ENCODE peak calls at places on chromosomes 12 and 14, in six cellular contexts. S is suprapubic skin, K is body of pancreas, F is fibroblast of lung, C is adrenal gland, N is ovary. V is an unnamed sample. For H3K9me3 and H3K27me3, the result is how much of the 10 kb centered on the place peaks cover.

GRCh38 chr14:102579696-102580551 is 12.5 kb upstream of the RCOR1 start:
- DNase-seq in S (no peak), K (no peak), F (peak), C (no peak), N (no peak), V (peak)

GRCh38 chr14:50736932-50737419 is 68.9 kb upstream of the SAV1 start:
- DNase-seq in S (no peak), K (no peak), F (no peak), C (no peak), N (no peak), V (no peak)

GRCh38 chr12:68630050-68630449 is 19.4 kb downstream of the RAP1B start:
- DNase-seq in S (no peak), K (no peak), F (no peak), C (no peak), N (no peak), V (no peak)

GRCh38 chr12:96242597-96242996 is 48.4 kb downstream of the ELK3 start:
- DNase-seq in S (peak), K (no peak), F (no peak), C (peak), N (no peak), V (no peak)

GRCh38 chr12:117111386-117112267 is 12.4 kb upstream of the TESC start:
- DNase-seq in S (no peak), K (peak), F (no peak), C (no peak), N (no peak), V (no peak)

GRCh38 chr12:56941299-56942017 is 7.2 kb upstream of the SDR9C7 start:
- DNase-seq in S (no peak), K (no peak), F (peak), C (no peak), N (no peak), V (peak)

GRCh38 chr12:85275359-85275758 is 4.7 kb upstream of the ALX1 start:
- DNase-seq in S (no peak), K (no peak), F (no peak), C (no peak), N (no peak), V (no peak)

GRCh38 chr12:12172106-12172511 is 94.7 kb downstream of the LRP6 start:
- DNase-seq in S (no peak), K (no peak), F (peak), C (peak), N (no peak), V (peak)

GRCh38 chr14:105495101-105495989 is 4.3 kb downstream of the TEDC1 start:
- DNase-seq in S (peak), K (no peak), F (no peak), C (no peak), N (no peak), V (no peak)

GRCh38 chr14:31395572-31396205 is 24.7 kb downstream of the HEATR5A start:
- DNase-seq in S (no peak), K (no peak), F (no peak), C (no peak), N (no peak), V (no peak)

GRCh38 chr12:98417303-98417702 is 98.1 kb upstream of the TMPO start:
- DNase-seq in S (no peak), K (no peak), F (no peak), C (peak), N (no peak), V (no peak)

GRCh38 chr14:82239205-82239604 is 705.6 kb upstream of the SEL1L start:
- DNase-seq in S (no peak), K (no peak), F (no peak), C (no peak), N (peak), V (no peak)

GRCh38 chr14:61409782-61410181 is 88.4 kb downstream of the PRKCH start:
- DNase-seq in S (no peak), K (no peak), F (no peak), C (no peak), N (no peak), V (no peak)

GRCh38 chr12:62660763-62661162 is 194.1 kb downstream of the MON2 start:
- DNase-seq in S (no peak), K (no peak), F (peak), C (no peak), N (no peak), V (no peak)

GRCh38 chr14:38065101-38065762 is 142.5 kb upstream of the SSTR1 start:
- DNase-seq in S (no peak), K (no peak), F (no peak), C (no peak), N (no peak), V (no peak)

GRCh38 chr12:54549774-54550451 is 512 bp downstream of the PDE1B start:
- DNase-seq in S (no peak), K (peak), F (peak), C (no peak), N (peak), V (peak)

GRCh38 chr12:25675808-25676207 is 122.7 kb upstream of the LMNTD1 start:
- DNase-seq in S (no peak), K (no peak), F (peak), C (no peak), N (no peak), V (no peak)

GRCh38 chr12:62562892-62563291 is 96.3 kb downstream of the MON2 start:
- DNase-seq in S (no peak), K (no peak), F (peak), C (no peak), N (no peak), V (peak)

GRCh38 chr12:117518594-117519270 is 157.3 kb upstream of the NOS1 start:
- DNase-seq in S (no peak), K (peak), F (peak), C (no peak), N (no peak), V (no peak)

GRCh38 chr12:107749094-107749493 is 11.8 kb downstream of the PRDM4 start:
- DNase-seq in S (no peak), K (no peak), F (peak), C (no peak), N (no peak), V (no peak)

GRCh38 chr12:115623764-115624334 is 653.6 kb downstream of the MED13L start:
- DNase-seq in S (no peak), K (peak), F (no peak), C (no peak), N (no peak), V (no peak)

DNA sequence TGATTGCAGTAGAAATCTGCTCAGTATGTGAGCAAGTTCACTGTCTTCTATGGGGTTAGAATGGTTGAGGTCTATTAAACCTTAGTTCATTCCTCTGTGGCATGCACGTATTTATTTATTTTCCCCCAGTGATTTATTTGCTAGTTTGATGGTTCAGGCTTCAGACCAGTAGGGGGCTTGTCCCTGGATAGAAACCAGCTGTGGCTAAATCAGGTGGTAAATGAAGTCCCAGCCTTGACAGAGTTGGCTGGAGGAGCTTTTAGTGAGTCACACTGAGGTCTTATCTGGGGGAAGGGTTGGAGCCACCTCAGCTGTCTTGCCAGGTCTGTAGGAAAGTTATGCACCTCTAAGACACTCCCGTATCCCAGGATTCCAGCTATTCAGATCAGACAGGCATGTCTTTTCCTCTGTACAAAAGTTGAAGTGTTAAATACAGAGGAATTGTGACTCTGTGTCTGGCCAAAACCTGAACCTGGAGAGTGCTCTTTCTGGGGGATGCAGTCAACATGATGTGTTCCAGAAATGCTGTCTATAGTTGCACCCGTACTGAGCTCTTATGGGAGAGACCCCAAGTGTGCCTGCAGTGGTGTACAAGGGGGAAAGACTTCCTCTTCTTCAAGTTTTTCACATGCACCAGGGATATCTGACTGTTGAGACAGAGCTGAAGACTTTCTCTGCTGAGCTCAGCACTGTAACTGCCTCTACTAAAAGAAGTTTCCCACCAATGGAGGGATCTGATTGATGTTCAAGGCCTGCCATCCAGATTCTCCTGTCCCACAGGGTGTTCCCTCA is 1322.1 kb downstream of the TMEM121 start:
- DNase-seq in S (no peak), K (peak), F (peak), C (peak), N (no peak), V (peak)
- H3K9me3 ChIP-seq in S (under half), K (under half), F (under half), C (under half), N (under half), V (under half)

GRCh38 chr12:65829716-65830115 is 5.4 kb downstream of the HMGA2 start:
- DNase-seq in S (no peak), K (no peak), F (no peak), C (no peak), N (no peak), V (no peak)
- H3K4me3 ChIP-seq in S (no peak), K (no peak), F (no peak), C (no peak), N (no peak), V (no peak)

GRCh38 chr12:71441350-71441748 is 1.8 kb downstream of the LGR5 start:
- DNase-seq in S (no peak), K (no peak), F (no peak), C (no peak), N (no peak), V (no peak)

GRCh38 chr12:71438670-71439361 is 782 bp upstream of the LGR5 start:
- DNase-seq in S (no peak), K (peak), F (peak), C (no peak), N (no peak), V (no peak)

GRCh38 chr12:71439362-71439612 is 311 bp upstream of the LGR5 start:
- DNase-seq in S (no peak), K (no peak), F (no peak), C (no peak), N (no peak), V (no peak)

GRCh38 chr12:71440393-71441349 is 1.1 kb downstream of the LGR5 start:
- DNase-seq in S (no peak), K (peak), F (peak), C (peak), N (no peak), V (no peak)

DNA sequence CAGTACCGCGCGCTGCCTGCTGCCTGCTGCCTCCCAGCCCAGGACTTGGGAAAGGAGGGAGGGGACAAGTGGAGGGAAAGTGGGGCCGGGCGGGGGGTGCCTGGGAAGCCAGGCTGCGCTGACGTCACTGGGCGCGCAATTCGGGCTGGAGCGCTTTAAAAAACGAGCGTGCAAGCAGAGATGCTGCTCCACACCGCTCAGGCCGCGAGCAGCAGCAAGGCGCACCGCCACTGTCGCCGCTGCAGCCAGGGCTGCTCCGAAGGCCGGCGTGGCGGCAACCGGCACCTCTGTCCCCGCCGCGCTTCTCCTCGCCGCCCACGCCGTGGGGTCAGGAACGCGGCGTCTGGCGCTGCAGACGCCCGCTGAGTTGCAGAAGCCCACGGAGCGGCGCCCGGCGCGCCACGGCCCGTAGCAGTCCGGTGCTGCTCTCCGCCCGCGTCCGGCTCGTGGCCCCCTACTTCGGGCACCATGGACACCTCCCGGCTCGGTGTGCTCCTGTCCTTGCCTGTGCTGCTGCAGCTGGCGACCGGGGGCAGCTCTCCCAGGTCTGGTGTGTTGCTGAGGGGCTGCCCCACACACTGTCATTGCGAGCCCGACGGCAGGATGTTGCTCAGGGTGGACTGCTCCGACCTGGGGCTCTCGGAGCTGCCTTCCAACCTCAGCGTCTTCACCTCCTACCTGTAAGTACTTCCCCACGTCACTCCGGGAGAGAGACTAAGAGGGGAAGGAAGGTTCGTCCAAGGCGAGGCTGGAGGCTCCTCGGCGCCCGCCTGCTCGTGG is at the start of gene LGR5:
- DNase-seq in S (peak), K (peak), F (peak), C (peak), N (peak), V (peak)
- H3K27me3 ChIP-seq in S (half or more), K (under half), F (under half), C (under half), N (under half), V (under half)

DNA sequence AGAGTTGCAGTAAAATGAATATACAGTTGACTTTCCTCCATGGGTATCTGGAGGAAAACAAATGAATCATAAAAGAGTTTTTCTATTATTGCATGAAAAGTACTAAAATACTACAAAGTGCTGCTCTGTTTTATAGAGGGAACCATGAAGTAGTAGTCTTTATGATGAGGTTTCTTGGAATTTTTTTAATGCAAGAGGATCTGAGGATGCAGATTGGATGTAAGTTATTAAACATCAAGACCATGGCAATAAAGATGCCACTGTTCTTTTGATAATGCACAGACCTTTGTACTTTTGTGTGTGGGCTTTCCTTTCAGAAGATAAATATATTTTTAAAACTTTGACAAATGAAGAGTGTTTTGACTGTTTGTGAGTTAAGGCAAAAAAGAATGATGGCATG is 87.5 kb downstream of the DACT1 start:
- DNase-seq in S (no peak), K (no peak), F (no peak), C (no peak), N (no peak), V (no peak)
- H3K9me3 ChIP-seq in S (under half), K (under half), F (under half), C (under half), N (under half), V (under half)

DNA sequence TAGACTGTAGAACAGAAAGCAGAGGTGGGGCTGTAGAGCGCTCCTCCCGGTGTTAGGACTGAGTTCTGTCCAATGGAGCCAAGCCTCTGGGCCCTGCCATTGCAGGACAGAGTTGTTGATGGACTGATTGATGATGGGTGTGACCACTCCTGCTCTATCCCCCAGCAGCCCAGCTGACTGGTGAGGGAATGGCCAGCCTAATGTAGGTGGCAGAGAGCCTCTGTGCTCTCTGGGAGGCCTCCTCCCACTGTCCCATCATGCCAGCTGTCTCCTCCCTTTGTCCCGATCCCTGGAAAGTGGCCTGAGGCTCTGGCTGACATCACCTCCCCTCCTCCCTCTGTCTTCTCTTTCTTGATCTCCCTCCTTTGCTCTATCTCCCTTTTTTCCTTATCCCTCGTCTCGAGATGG is 804 bp downstream of the EFS start:
- DNase-seq in S (peak), K (no peak), F (peak), C (no peak), N (no peak), V (peak)
- H3K4me3 ChIP-seq in S (peak), K (no peak), F (peak), C (no peak), N (peak), V (peak)

DNA sequence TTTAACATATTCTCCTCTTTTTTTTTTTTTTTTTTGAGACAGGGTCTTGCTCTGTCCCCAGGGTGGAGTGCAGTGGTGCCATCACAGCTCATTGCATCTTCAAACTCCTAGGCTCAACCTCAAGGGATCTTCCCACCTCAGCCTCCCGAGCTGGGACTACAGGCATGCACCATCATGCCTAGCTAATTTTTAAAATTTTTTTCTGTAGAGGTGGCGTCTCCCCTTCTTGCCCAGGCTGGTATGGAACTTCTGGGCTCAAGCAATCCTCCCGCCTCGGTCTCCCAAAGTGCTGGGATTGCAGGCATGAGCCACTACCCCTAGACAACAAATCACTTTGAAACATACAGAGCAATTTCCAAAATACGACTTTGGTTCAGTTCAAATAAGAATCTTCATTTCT is 154.8 kb downstream of the PAX9 start:
- DNase-seq in S (no peak), K (no peak), F (no peak), C (no peak), N (no peak), V (no peak)
- H3K27me3 ChIP-seq in S (under half), K (under half), F (under half), C (under half), N (under half), V (under half)

GRCh38 chr12:127555071-127555470 is 711.9 kb upstream of the TMEM132C start:
- DNase-seq in S (no peak), K (no peak), F (no peak), C (no peak), N (no peak), V (no peak)
- H3K9me3 ChIP-seq in S (under half), K (under half), F (under half), C (under half), N (under half), V (under half)

V was measured in MG63.